ENCODE peak calls at places on chromosomes 5 and 9, in eight cellular contexts. L, Z, F, X, K, G, U and D are unnamed samples.

GRCh38 chr5:31329722-31330121 is 136.2 kb downstream of the CDH6 start:
- DNase-seq in Z (no peak), K (no peak), L (peak), G (no peak), X (no peak), F (no peak), U (no peak), D (no peak)

GRCh38 chr5:124789104-124789605 is 42.7 kb upstream of the ZNF608 start:
- DNase-seq in L (peak), Z (no peak), F (no peak), G (no peak), K (no peak), X (no peak), U (no peak), D (no peak)

GRCh38 chr5:169626779-169627178 is 10.3 kb upstream of the DOCK2 start:
- DNase-seq in U (no peak), F (no peak), G (no peak), K (no peak), Z (peak), X (no peak), L (peak), D (peak)

GRCh38 chr9:127095416-127095815 is 27.0 kb downstream of the ANGPTL2 start:
- DNase-seq in K (peak), U (peak), F (no peak), G (no peak), Z (no peak), X (no peak), L (no peak), D (no peak)

GRCh38 chr9:133135193-133135745 is 14.2 kb upstream of the RALGDS start:
- DNase-seq in F (no peak), L (peak), G (no peak), U (peak), Z (peak), X (no peak), K (no peak), D (peak)

GRCh38 chr5:63127054-63127453 is 548.4 kb downstream of the LRRC70 start:
- DNase-seq in F (no peak), X (no peak), L (peak), G (no peak), U (no peak), K (no peak), Z (peak), D (peak)

GRCh38 chr9:101593345-101593744 is 1.4 kb downstream of the PPP3R2 start:
- DNase-seq in X (no peak), Z (no peak), K (no peak), G (no peak), F (no peak), U (no peak), L (no peak), D (no peak)

GRCh38 chr5:151155777-151156731 is 1.5 kb downstream of the ANXA6 start:
- DNase-seq in X (no peak), Z (no peak), K (peak), F (no peak), G (no peak), L (peak), U (no peak), D (no peak)

GRCh38 chr5:169706758-169707450 is 69.8 kb downstream of the DOCK2 start:
- DNase-seq in X (no peak), L (peak), Z (peak), U (no peak), G (no peak), F (no peak), K (no peak), D (no peak)

GRCh38 chr9:116504893-116505480 is 182.1 kb upstream of the TRIM32 start:
- DNase-seq in U (no peak), F (no peak), L (no peak), G (no peak), X (no peak), Z (no peak), K (no peak), D (no peak)

GRCh38 chr9:77916410-77916819 is 115.2 kb downstream of the GNAQ start:
- DNase-seq in F (no peak), K (no peak), U (no peak), L (no peak), G (no peak), Z (no peak), X (no peak), D (no peak)

GRCh38 chr5:68436686-68437520 is 221.3 kb downstream of the PIK3R1 start:
- DNase-seq in Z (no peak), K (no peak), F (no peak), X (no peak), G (no peak), U (no peak), L (no peak), D (peak)

GRCh38 chr5:24644757-24645156 is at the start of gene CDH10:
- DNase-seq in G (no peak), Z (peak), U (no peak), X (peak), F (no peak), K (no peak), L (peak), D (peak)

GRCh38 chr5:123720955-123721354 is 209.0 kb downstream of the CSNK1G3 start:
- DNase-seq in G (no peak), F (no peak), K (no peak), L (no peak), X (no peak), U (no peak), Z (no peak), D (peak)

GRCh38 chr5:154486427-154486866 is 8.4 kb upstream of the HAND1 start:
- DNase-seq in G (no peak), K (peak), L (no peak), Z (no peak), U (no peak), F (no peak), X (no peak), D (no peak)

GRCh38 chr9:106920701-106921283 is 57.8 kb downstream of the ZNF462 start:
- DNase-seq in X (no peak), K (no peak), F (no peak), U (peak), L (peak), G (no peak), Z (peak), D (peak)

GRCh38 chr9:115966660-115967059 is 186.9 kb upstream of the PAPPA start:
- DNase-seq in X (no peak), L (no peak), K (no peak), Z (no peak), G (no peak), F (no peak), U (no peak), D (no peak)

GRCh38 chr5:172113036-172113435 is 75.0 kb downstream of the STK10 start:
- DNase-seq in F (peak), X (no peak), K (no peak), U (no peak), Z (no peak), L (no peak), G (no peak), D (no peak)

GRCh38 chr9:90991953-90992352 is 190.3 kb downstream of the SYK start:
- DNase-seq in F (no peak), Z (peak), U (no peak), X (no peak), G (no peak), L (peak), K (no peak), D (no peak)